ENCODE peak calls at places on chromosome 1, in ten cellular contexts. Q is activated naive CD8-positive, alpha-beta T cell treated with anti-CD3 and anti-CD28 coated beads, Interleukin-2, amount 50 U/mL, for 24 hours; K is cardiac muscle cell; C is KG1; W is thoracic aorta; A is EH; S is PC-3; P is uterus; D is activated gamma-delta T cell treated with Interleukin-2 at 50 U/mL for 16 hours; F is heart right ventricle. R is an unnamed sample.

GRCh38 chr1:32200226-32201010 is at the start of gene CCDC28B:
- DNase-seq in Q (peak), K (peak), C (no peak), W (no peak), A (peak), S (no peak), P (peak), D (peak), F (peak), R (peak)

GRCh38 chr1:45979074-45979777 is 153.2 kb downstream of the PIK3R3 start:
- DNase-seq in Q (no peak), K (no peak), C (no peak), W (no peak), A (peak), S (peak), P (no peak), D (no peak), F (no peak), R (no peak)

GRCh38 chr1:115189814-115190541 is 100.7 kb upstream of the TSPAN2 start:
- DNase-seq in Q (no peak), K (no peak), C (no peak), W (no peak), A (peak), S (peak), P (peak), D (no peak), F (no peak), R (no peak)

GRCh38 chr1:30472526-30472925 is 250.9 kb downstream of the MATN1 start:
- DNase-seq in Q (no peak), K (no peak), C (no peak), W (no peak), A (no peak), S (no peak), P (no peak), D (no peak), F (no peak), R (peak)

GRCh38 chr1:41780322-41780721 is 138.4 kb downstream of the HIVEP3 start:
- DNase-seq in Q (no peak), K (no peak), C (no peak), W (no peak), A (no peak), S (no peak), P (no peak), D (no peak), F (no peak), R (no peak)

GRCh38 chr1:109892476-109893368 is 17.9 kb upstream of the CSF1 start:
- DNase-seq in Q (no peak), K (no peak), C (no peak), W (no peak), A (peak), S (no peak), P (no peak), D (no peak), F (peak), R (no peak)

GRCh38 chr1:114209971-114210370 is 56.3 kb upstream of the SYT6 start:
- DNase-seq in Q (no peak), K (no peak), C (no peak), W (no peak), A (no peak), S (no peak), P (no peak), D (no peak), F (no peak), R (no peak)

GRCh38 chr1:87572891-87573290 is 244.2 kb downstream of the LMO4 start:
- DNase-seq in Q (no peak), K (no peak), C (no peak), W (no peak), A (no peak), S (no peak), P (no peak), D (no peak), F (no peak), R (no peak)

GRCh38 chr1:30051777-30052176 is 671.6 kb downstream of the MATN1 start:
- DNase-seq in Q (no peak), K (no peak), C (no peak), W (no peak), A (no peak), S (no peak), P (no peak), D (no peak), F (no peak), R (no peak)

R was measured in tibial artery.